ENCODE peak calls at places on chromosomes 6 and 20, in ten cellular contexts. X is esophagus mucosa; P is IMR-90; U is right lobe of liver; N is CD8-positive, alpha-beta T cell; B is activated CD8-positive, alpha-beta T cell treated with anti-CD3 and anti-CD28 coated beads for 36 hours; F is upper lobe of right lung; I is upper lobe of left lung; W is activated naive CD8-positive, alpha-beta T cell treated with anti-CD3 and anti-CD28 coated beads, Interleukin-2, amount 10 ng/mL, durations not matched to agents 7 days and 5 days; A is mucosa of descending colon. H is an unnamed sample.

GRCh38 chr20:34269996-34270627 is 28.9 kb downstream of the ASIP start:
- ATAC-seq in A (no peak), U (peak; percentile 85), I (no peak), W (no peak), P (no peak), F (no peak), X (no peak), B (no peak), N (no peak), H (no peak)

GRCh38 chr6:131787955-131788712 is 19.7 kb upstream of the ENPP1 start:
- ATAC-seq in U (no peak), F (no peak), N (no peak), A (peak; percentile 45), I (peak; percentile 74), X (no peak), B (no peak), W (no peak), P (peak; percentile 85), H (no peak)

GRCh38 chr20:63002511-63002910 is 4.3 kb downstream of the BHLHE23 start:
- ATAC-seq in F (no peak), P (no peak), I (no peak), B (no peak), N (no peak), W (no peak), X (no peak), U (no peak), A (no peak), H (no peak)

GRCh38 chr20:59560588-59561227 is 43.6 kb upstream of the PHACTR3 start:
- ATAC-seq in F (peak; percentile 50), W (no peak), U (peak; percentile 58), B (no peak), P (no peak), X (peak; percentile 52), A (no peak), I (peak; percentile 45), N (no peak), H (no peak)

GRCh38 chr6:15344186-15344506 is 98.3 kb downstream of the JARID2 start:
- ATAC-seq in P (no peak), I (no peak), U (no peak), F (no peak), X (no peak), N (no peak), B (no peak), A (no peak), W (no peak), H (no peak)

GRCh38 chr20:11261533-11262000 is 587.8 kb upstream of the JAG1 start:
- ATAC-seq in W (no peak), A (peak; percentile 10), U (peak; percentile 36), N (no peak), P (peak; percentile 84), B (no peak), F (no peak), I (peak; percentile 66), X (peak; percentile 63), H (no peak)

GRCh38 chr6:98946877-98947410 is 802 bp downstream of the FBXL4 start:
- ATAC-seq in I (no peak), N (peak; percentile 12), F (no peak), B (peak; percentile 9), W (peak; percentile 11), U (no peak), X (no peak), P (no peak), A (peak; percentile 4), H (peak; percentile 4)

GRCh38 chr6:72418495-72418894 is 203.4 kb upstream of the KCNQ5 start:
- ATAC-seq in A (peak; percentile 29), I (no peak), U (no peak), X (peak; percentile 69), P (peak; percentile 87), W (no peak), N (no peak), B (no peak), F (no peak), H (no peak)

GRCh38 chr6:25181923-25182322 is 97.3 kb upstream of the CARMIL1 start:
- ATAC-seq in B (peak; percentile 61), I (no peak), N (no peak), W (peak; percentile 47), A (peak; percentile 77), P (peak; percentile 42), F (peak; percentile 67), X (no peak), U (peak; percentile 54), H (no peak)

GRCh38 chr6:11185204-11185842 is 47.1 kb downstream of the NEDD9 start:
- ATAC-seq in A (no peak), F (peak; percentile 20), U (no peak), B (no peak), I (no peak), W (no peak), X (no peak), P (no peak), N (no peak), H (no peak)

H was measured in activated CD4-positive, CD25-positive, alpha-beta regulatory T cell treated with anti-CD3 and anti-CD28 coated beads, Interleukin-2, amount 50 U/mL, for 24 hours.